ENCODE peak calls at places on chromosomes 5 and 9, in ten cellular contexts. N is HFF-Myc; H is naive thymus-derived CD4-positive, alpha-beta T cell; Y is Ammon's horn; D is CD4-positive, alpha-beta T cell; L is AG20443; Q is DMS153; C is stimulated activated CD4-positive, alpha-beta T cell treated with anti-CD3 and anti-CD28 coated beads, TNF-alpha, amount 100 ng/mL, for 4 hours; X is BJ; V is NCI-H2171 treated with DMSO at 0.1 percent for 48 hours. K is an unnamed sample.

GRCh38 chr9:7088598-7088997 is 330.8 kb downstream of the KDM4C start:
- DNase-seq in V (no peak), N (no peak), Q (no peak), D (no peak), L (no peak), Y (peak), C (no peak), X (no peak), H (no peak), K (no peak)

GRCh38 chr5:116645627-116646026 is 71.0 kb upstream of the SEMA6A start:
- DNase-seq in V (no peak), Y (no peak), L (no peak), D (no peak), N (no peak), H (no peak), C (no peak), Q (no peak), X (no peak), K (no peak)

GRCh38 chr9:111198936-111199335 is 131.1 kb downstream of the OR2K2 start:
- DNase-seq in Q (no peak), L (no peak), H (no peak), N (no peak), Y (no peak), C (no peak), V (no peak), D (no peak), X (no peak), K (no peak)

GRCh38 chr5:58246521-58246944 is 213.4 kb downstream of the PLK2 start:
- DNase-seq in V (no peak), H (no peak), Q (no peak), C (no peak), L (peak), Y (no peak), D (no peak), N (no peak), X (no peak), K (no peak)

GRCh38 chr5:74200560-74200959 is 440.0 kb downstream of the ENC1 start:
- DNase-seq in X (no peak), D (no peak), Y (no peak), L (no peak), N (peak), H (no peak), V (peak), C (no peak), Q (peak), K (peak)

GRCh38 chr5:111197523-111197922 is 26.7 kb upstream of the CAMK4 start:
- DNase-seq in Y (peak), V (no peak), H (no peak), L (peak), D (no peak), Q (no peak), N (no peak), X (no peak), C (no peak), K (peak)

GRCh38 chr5:148828461-148829247 is 2.2 kb downstream of the ADRB2 start:
- DNase-seq in C (no peak), L (no peak), V (no peak), Y (no peak), X (no peak), D (no peak), Q (no peak), H (no peak), N (no peak), K (no peak)

GRCh38 chr9:79868532-79869189 is 296.9 kb downstream of the TLE4 start:
- DNase-seq in V (no peak), C (no peak), Q (no peak), D (no peak), Y (peak), X (no peak), L (no peak), H (no peak), N (no peak), K (no peak)

GRCh38 chr5:122313001-122313402 is 965 bp downstream of the SNCAIP start:
- DNase-seq in L (peak), Y (peak), C (no peak), H (no peak), N (no peak), V (no peak), X (no peak), Q (no peak), D (no peak), K (no peak)

GRCh38 chr5:14008819-14009311 is 64.4 kb upstream of the DNAH5 start:
- DNase-seq in D (no peak), Y (no peak), N (no peak), L (no peak), X (no peak), V (no peak), H (no peak), C (no peak), Q (peak), K (no peak)

GRCh38 chr5:36690041-36690941 is 83.9 kb downstream of the SLC1A3 start:
- DNase-seq in V (peak), D (peak), N (peak), X (no peak), H (peak), C (peak), Q (peak), Y (peak), L (peak), K (peak)

GRCh38 chr5:61401726-61402125 is 69.7 kb downstream of the ZSWIM6 start:
- DNase-seq in X (peak), V (no peak), L (peak), D (no peak), H (no peak), N (no peak), C (no peak), Q (no peak), Y (no peak), K (no peak)

GRCh38 chr9:124720429-124721108 is 50.5 kb downstream of the NR6A1 start:
- DNase-seq in H (no peak), Y (no peak), N (no peak), C (no peak), X (no peak), Q (no peak), L (no peak), V (no peak), D (no peak), K (no peak)

K was measured in SJCRH30.